ENCODE peak calls at places on chromosomes 7 and 10, in six cellular contexts. D, J, Z, G, Y and A are unnamed samples.

GRCh38 chr7:16926283-16926682 is 44.5 kb upstream of the AGR3 start:
- DNase-seq in Z (no peak), Y (no peak), J (no peak), D (no peak), G (peak; percentile 67), A (no peak)

GRCh38 chr10:31962826-31963597 is 34.4 kb upstream of the ARHGAP12 start:
- DNase-seq in Z (no peak), G (no peak), Y (no peak), D (no peak), J (no peak), A (no peak)

GRCh38 chr10:28940158-28940888 is 263.0 kb downstream of the BAMBI start:
- DNase-seq in Z (no peak), G (no peak), J (no peak), D (no peak), Y (no peak), A (no peak)

GRCh38 chr10:7192831-7193348 is 217.9 kb downstream of the SFMBT2 start:
- DNase-seq in Y (no peak), J (no peak), Z (no peak), D (no peak), G (no peak), A (no peak)

GRCh38 chr7:81491573-81491972 is 278.3 kb downstream of the HGF start:
- DNase-seq in D (no peak), Z (no peak), J (no peak), G (no peak), Y (no peak), A (no peak)

GRCh38 chr7:96855139-96855538 is 145.5 kb upstream of the SEM1 start:
- DNase-seq in G (no peak), D (no peak), Y (no peak), Z (no peak), J (no peak), A (no peak)

GRCh38 chr7:43204081-43204480 is 91.6 kb downstream of the HECW1 start:
- DNase-seq in Y (no peak), D (no peak), Z (no peak), G (peak; percentile 49), J (no peak), A (no peak)

GRCh38 chr7:33868151-33868550 is 37.2 kb upstream of the BMPER start:
- DNase-seq in G (peak; percentile 93), D (no peak), Z (no peak), J (no peak), Y (no peak), A (no peak)

GRCh38 chr7:134058980-134059379 is 68.2 kb upstream of the LRGUK start:
- DNase-seq in D (no peak), J (no peak), Y (no peak), G (no peak), Z (no peak), A (no peak)

GRCh38 chr7:139231513-139232376 is 708 bp downstream of the UBN2 start:
- DNase-seq in Z (peak; percentile 61), G (peak; percentile 16), J (peak; percentile 81), D (peak; percentile 37), Y (peak; percentile 88), A (peak; percentile 12)

GRCh38 chr7:142153400-142153799 is 41.9 kb downstream of the MGAM2 start:
- DNase-seq in Y (no peak), G (no peak), D (no peak), J (no peak), Z (no peak), A (no peak)

GRCh38 chr10:111856631-111857030 is 326.9 kb downstream of the GPAM start:
- DNase-seq in Y (no peak), G (peak; percentile 8), J (no peak), Z (no peak), D (no peak), A (no peak)

GRCh38 chr7:148813890-148814289 is 70.2 kb downstream of the EZH2 start:
- DNase-seq in Z (no peak), J (no peak), Y (no peak), G (no peak), D (no peak), A (no peak)

GRCh38 chr10:117541909-117542705 is 439 bp upstream of the EMX2 start:
- DNase-seq in D (no peak), G (peak; percentile 99), J (peak; percentile 92), Z (peak; percentile 91), Y (peak; percentile 96), A (peak; percentile 46)

GRCh38 chr7:81768951-81769778 is 682 bp downstream of the HGF start:
- DNase-seq in D (no peak), G (no peak), Z (no peak), Y (no peak), J (peak; percentile 32), A (no peak)

GRCh38 chr10:86288695-86289576 is 77.7 kb downstream of the GRID1 start:
- DNase-seq in J (no peak), Z (peak; percentile 31), Y (peak; percentile 50), G (no peak), D (peak; percentile 22), A (no peak)

GRCh38 chr10:48672596-48673255 is 11.9 kb upstream of the WDFY4 start:
- DNase-seq in G (no peak), Z (no peak), Y (no peak), D (no peak), J (no peak), A (no peak)

GRCh38 chr7:121235221-121235620 is 93.6 kb upstream of the WNT16 start:
- DNase-seq in Z (no peak), G (peak; percentile 20), D (no peak), J (no peak), Y (no peak), A (no peak)

GRCh38 chr10:101938316-101939272 is 95.0 kb upstream of the KCNIP2 start:
- DNase-seq in J (no peak), Y (no peak), G (peak; percentile 82), D (no peak), Z (no peak), A (no peak)

GRCh38 chr7:33410266-33410665 is 280.9 kb downstream of the BBS9 start:
- DNase-seq in G (no peak), Z (no peak), D (no peak), Y (no peak), J (no peak), A (no peak)

GRCh38 chr10:21487416-21488180 is 37.9 kb downstream of the SKIDA1 start:
- DNase-seq in J (no peak), Z (no peak), D (no peak), G (no peak), Y (peak; percentile 57), A (no peak)

GRCh38 chr10:122173766-122174435 is 97.2 kb upstream of the BTBD16 start:
- DNase-seq in D (no peak), J (no peak), Z (no peak), Y (no peak), G (no peak), A (no peak)

GRCh38 chr7:73828107-73828803 is 2.5 kb upstream of the CLDN4 start:
- DNase-seq in Y (no peak), Z (no peak), G (no peak), J (no peak), D (no peak), A (no peak)

GRCh38 chr7:97732567-97733275 is 835 bp downstream of the TAC1 start:
- DNase-seq in G (no peak), D (no peak), J (peak; percentile 65), Z (no peak), Y (no peak), A (no peak)

GRCh38 chr10:108956149-108956548 is 967.2 kb downstream of the XPNPEP1 start:
- DNase-seq in Y (no peak), D (no peak), G (no peak), Z (no peak), J (no peak), A (no peak)

GRCh38 chr7:45703373-45703821 is 129.2 kb downstream of the ADCY1 start:
- DNase-seq in J (no peak), D (no peak), Y (peak; percentile 70), Z (peak; percentile 56), G (no peak), A (no peak)

GRCh38 chr7:1553513-1554210 is 2.3 kb downstream of the TMEM184A start:
- DNase-seq in G (no peak), Y (no peak), Z (no peak), D (no peak), J (peak; percentile 72), A (no peak)

DNA sequence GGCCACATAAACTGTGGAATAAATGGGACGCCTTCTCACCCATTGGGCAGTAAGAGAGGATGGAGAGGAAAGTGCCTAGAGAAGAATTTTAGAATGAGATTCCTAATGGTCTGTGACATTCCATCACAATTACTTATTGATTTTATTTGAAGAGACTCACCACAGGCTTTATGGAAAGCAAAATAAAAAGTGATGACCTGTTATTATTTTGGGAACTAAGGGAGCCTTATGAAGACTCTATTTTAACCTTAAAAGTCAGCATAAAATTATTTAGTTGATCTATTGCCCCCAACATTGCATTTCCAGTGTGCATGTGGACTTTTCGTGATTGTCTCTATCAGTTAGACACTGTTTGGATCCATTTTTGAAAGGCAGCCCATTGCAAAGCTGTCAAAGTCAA is 107.5 kb downstream of the PCLO start:
- DNase-seq in G (no peak), D (no peak), Z (no peak), J (no peak), Y (no peak), A (no peak)
- TF ChIP-seq CTCF in G (no peak), D (no peak), Z (no peak), J (no peak), Y (no peak), A (no peak)

GRCh38 chr10:65358565-65358964 is 1567.3 kb upstream of the LRRTM3 start:
- DNase-seq in J (no peak), Y (no peak), G (no peak), D (no peak), Z (no peak), A (no peak)
- TF ChIP-seq CTCF in J (no peak), Y (no peak), G (peak; percentile 37), D (no peak), Z (no peak), A (peak; percentile 53)

GRCh38 chr7:100159099-100159623 is 638 bp upstream of the TRAPPC14 start:
- DNase-seq in Z (no peak), G (no peak), D (no peak), J (no peak), Y (no peak), A (no peak)
- TF ChIP-seq CTCF in Z (no peak), G (no peak), D (no peak), J (no peak), Y (no peak), A (peak; percentile 12)

GRCh38 chr7:13179011-13179574 is 491.7 kb downstream of the ARL4A start:
- DNase-seq in J (no peak), G (no peak), Z (no peak), Y (no peak), D (no peak), A (no peak)
- TF ChIP-seq CTCF in J (peak; percentile 5), G (peak; percentile 20), Z (no peak), Y (no peak), D (no peak), A (peak; percentile 25)